ENCODE peak calls at places on chromosomes 11 and 22, in four cellular contexts. U is endothelial cell of umbilical vein, C is A549, B is K562. L is an unnamed sample.

GRCh38 chr11:119729581-119730346 is 764 bp upstream of the NECTIN1 start:
- DNase-seq in U (peak), C (peak), B (no peak), L (no peak)

GRCh38 chr11:15223318-15223717 is 108.6 kb downstream of the INSC start:
- DNase-seq in U (no peak), C (no peak), B (no peak), L (no peak)

GRCh38 chr11:31303644-31304043 is 65.9 kb downstream of the DCDC1 start:
- DNase-seq in U (no peak), C (no peak), B (no peak), L (no peak)

GRCh38 chr11:24298126-24298525 is 198.7 kb upstream of the LUZP2 start:
- DNase-seq in U (no peak), C (no peak), B (no peak), L (no peak)

GRCh38 chr22:45490836-45491235 is 11.8 kb upstream of the FBLN1 start:
- DNase-seq in U (no peak), C (no peak), B (no peak), L (no peak)

GRCh38 chr11:46247090-46247489 is 30.4 kb upstream of the CREB3L1 start:
- DNase-seq in U (no peak), C (no peak), B (no peak), L (no peak)

GRCh38 chr22:20571531-20572007 is 64.2 kb downstream of the MED15 start:
- DNase-seq in U (peak), C (peak), B (peak), L (peak)

GRCh38 chr22:47247609-47248240 is 485.3 kb downstream of the TBC1D22A start:
- DNase-seq in U (no peak), C (no peak), B (no peak), L (no peak)

GRCh38 chr11:89477175-89477574 is 14.0 kb downstream of the NOX4 start:
- DNase-seq in U (no peak), C (peak), B (no peak), L (no peak)

GRCh38 chr11:117839936-117840813 is 15.6 kb upstream of the FXYD2 start:
- DNase-seq in U (no peak), C (no peak), B (no peak), L (no peak)

GRCh38 chr22:50445880-50446707 is 28.7 kb downstream of the SBF1 start:
- DNase-seq in U (no peak), C (no peak), B (no peak), L (no peak)

GRCh38 chr22:47233316-47234243 is 471.1 kb downstream of the TBC1D22A start:
- DNase-seq in U (no peak), C (no peak), B (no peak), L (no peak)

GRCh38 chr11:20374746-20375305 is 11.3 kb downstream of the HTATIP2 start:
- DNase-seq in U (no peak), C (no peak), B (no peak), L (no peak)

GRCh38 chr11:69232821-69233760 is 60.9 kb upstream of the MYEOV start:
- DNase-seq in U (no peak), C (no peak), B (no peak), L (no peak)

GRCh38 chr22:33921576-33922181 is 1.4 kb upstream of the LARGE1 start:
- DNase-seq in U (no peak), C (peak), B (no peak), L (peak)

DNA sequence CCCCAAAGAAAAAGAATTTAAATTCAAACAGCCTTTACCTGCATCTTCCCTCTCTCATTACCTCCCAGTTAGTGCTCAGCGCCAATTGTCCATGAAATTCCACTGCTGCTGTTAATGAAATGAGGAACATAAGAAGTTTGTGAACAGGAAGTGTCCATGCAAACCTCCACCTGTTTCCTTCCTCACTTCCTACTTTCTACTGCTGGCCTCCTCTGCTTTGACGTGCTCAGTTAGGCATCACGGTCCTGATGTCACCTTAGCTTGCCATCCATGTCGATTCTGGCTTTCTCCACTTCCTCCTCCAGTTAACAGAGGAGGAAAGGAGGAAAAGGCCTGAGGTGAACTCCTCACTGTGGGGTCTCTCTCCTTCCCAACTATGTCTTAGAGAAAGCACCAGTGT is 26.9 kb upstream of the HTR3A start:
- DNase-seq in U (no peak), C (no peak), B (no peak), L (no peak)
- TF ChIP-seq POLR2A in U (no peak), C (no peak), B (no peak), L (no peak)

GRCh38 chr22:42078469-42079318 is 806 bp upstream of the SMDT1 start:
- DNase-seq in U (peak), C (no peak), B (no peak), L (no peak)
- TF ChIP-seq MYC in U (no peak), C (no peak), B (no peak), L (no peak)

DNA sequence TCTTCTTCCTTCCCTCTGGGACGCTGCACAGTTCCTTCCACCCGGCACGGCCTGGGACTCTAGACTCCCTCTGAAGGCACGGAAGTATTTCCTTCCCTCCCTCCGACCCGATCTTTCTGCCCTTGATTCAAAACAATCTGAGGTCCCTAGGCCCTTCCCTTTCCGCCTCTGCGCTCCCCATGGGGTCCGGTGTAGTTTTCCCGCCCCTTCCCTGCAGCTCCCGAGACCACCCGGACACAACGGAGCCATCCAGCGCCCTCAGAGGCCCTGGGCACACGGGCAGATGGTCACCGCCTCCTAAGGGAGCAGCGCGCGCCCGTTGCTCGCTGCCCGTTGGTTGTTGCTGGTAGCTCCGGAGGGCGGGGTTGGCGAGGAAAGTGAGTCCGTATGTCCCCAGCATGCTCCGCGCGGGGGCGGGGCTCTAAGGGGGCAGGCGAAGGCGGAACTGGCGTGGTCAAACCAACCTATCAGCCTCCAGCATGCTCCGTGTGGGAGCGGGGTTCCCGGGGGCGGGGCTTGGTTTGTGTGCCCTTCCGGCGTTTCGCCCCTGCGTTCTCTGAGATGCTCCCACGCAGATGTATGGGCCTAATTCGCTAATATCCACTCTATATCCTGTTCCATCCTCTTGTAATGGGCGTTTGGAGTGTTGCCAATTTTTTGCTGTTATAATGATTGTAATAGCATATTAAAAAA is 19.6 kb downstream of the MIF start:
- DNase-seq in U (peak), C (no peak), B (peak), L (peak)
- TF ChIP-seq POLR2A in U (peak), C (no peak), B (peak), L (peak)

DNA sequence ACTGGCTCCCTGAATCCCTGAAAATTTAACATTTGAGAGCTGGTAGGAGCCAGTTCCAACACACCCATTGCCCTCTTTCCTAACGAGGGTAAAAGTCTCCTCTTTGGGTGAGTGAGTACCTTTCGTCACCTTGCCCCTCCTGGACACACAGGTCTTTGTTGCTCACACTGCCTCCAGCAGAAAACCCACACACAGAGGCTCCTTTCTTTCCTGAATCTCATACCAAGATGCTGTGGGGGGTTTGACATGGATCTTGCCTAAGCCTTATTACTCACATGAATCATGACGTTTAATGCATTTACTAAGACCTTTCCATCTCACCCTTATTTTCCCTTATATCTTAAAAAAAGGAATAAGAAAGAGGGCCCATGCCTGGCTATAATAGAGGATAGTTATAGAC is 53.0 kb downstream of the PARVA start:
- DNase-seq in U (no peak), C (no peak), B (no peak), L (no peak)
- TF ChIP-seq MYC in U (no peak), C (no peak), B (no peak), L (no peak)

GRCh38 chr22:30949934-30950660 is 18.5 kb downstream of the MORC2 start:
- DNase-seq in U (no peak), C (no peak), B (no peak), L (no peak)
- TF ChIP-seq POLR2A in U (no peak), C (no peak), B (no peak), L (no peak)

GRCh38 chr11:64976651-64977050 is 4.7 kb upstream of the MAJIN start:
- DNase-seq in U (no peak), C (no peak), B (no peak), L (no peak)
- TF ChIP-seq MYC in U (no peak), C (no peak), B (no peak), L (no peak)